ENCODE peak calls at places on chromosome 19, in ten cellular contexts. One of them, this sample, is unnamed.

GRCh38 chr19:2387367-2388288 is 27.6 kb downstream of the TMPRSS9 start:
- DNase-seq in dorsolateral prefrontal cortex: no peak
- DNase-seq in breast epithelium: no peak
- DNase-seq in PC-3: no peak
- DNase-seq in Panc1: no peak
- DNase-seq in fibroblast of lung: no peak
- DNase-seq in sigmoid colon: no peak
- DNase-seq in mucosa of descending colon: no peak
- DNase-seq in RWPE2: no peak
- DNase-seq in SK-N-SH: no peak
- DNase-seq in this sample: peak

GRCh38 chr19:11191273-11191755 is 6.0 kb downstream of the KANK2 start:
- DNase-seq in dorsolateral prefrontal cortex: no peak
- DNase-seq in breast epithelium: no peak
- DNase-seq in PC-3: peak
- DNase-seq in Panc1: no peak
- DNase-seq in fibroblast of lung: peak
- DNase-seq in sigmoid colon: peak
- DNase-seq in mucosa of descending colon: peak
- DNase-seq in RWPE2: no peak
- DNase-seq in SK-N-SH: peak
- DNase-seq in this sample: peak

GRCh38 chr19:47865166-47865565 is 6.1 kb downstream of the TPRX2 start:
- DNase-seq in dorsolateral prefrontal cortex: no peak
- DNase-seq in breast epithelium: no peak
- DNase-seq in PC-3: no peak
- DNase-seq in Panc1: no peak
- DNase-seq in fibroblast of lung: no peak
- DNase-seq in sigmoid colon: no peak
- DNase-seq in mucosa of descending colon: no peak
- DNase-seq in RWPE2: no peak
- DNase-seq in SK-N-SH: no peak
- DNase-seq in this sample: no peak

GRCh38 chr19:2053601-2054389 is 2.8 kb upstream of the MKNK2 start:
- DNase-seq in dorsolateral prefrontal cortex: peak
- DNase-seq in breast epithelium: no peak
- DNase-seq in PC-3: no peak
- DNase-seq in Panc1: no peak
- DNase-seq in fibroblast of lung: no peak
- DNase-seq in sigmoid colon: peak
- DNase-seq in mucosa of descending colon: peak
- DNase-seq in RWPE2: peak
- DNase-seq in SK-N-SH: no peak
- DNase-seq in this sample: no peak

GRCh38 chr19:4374451-4375163 is 25.7 kb downstream of the SH3GL1 start:
- DNase-seq in dorsolateral prefrontal cortex: no peak
- DNase-seq in breast epithelium: no peak
- DNase-seq in PC-3: peak
- DNase-seq in Panc1: peak
- DNase-seq in fibroblast of lung: peak
- DNase-seq in sigmoid colon: peak
- DNase-seq in mucosa of descending colon: peak
- DNase-seq in RWPE2: peak
- DNase-seq in SK-N-SH: no peak
- DNase-seq in this sample: peak

GRCh38 chr19:10317857-10318462 is 2.1 kb upstream of the FDX2 start:
- DNase-seq in dorsolateral prefrontal cortex: no peak
- DNase-seq in breast epithelium: no peak
- DNase-seq in PC-3: no peak
- DNase-seq in Panc1: no peak
- DNase-seq in fibroblast of lung: no peak
- DNase-seq in sigmoid colon: no peak
- DNase-seq in mucosa of descending colon: no peak
- DNase-seq in RWPE2: no peak
- DNase-seq in SK-N-SH: no peak
- DNase-seq in this sample: no peak

GRCh38 chr19:40716031-40716654 is 543 bp downstream of the COQ8B start:
- DNase-seq in dorsolateral prefrontal cortex: no peak
- DNase-seq in breast epithelium: no peak
- DNase-seq in PC-3: peak
- DNase-seq in Panc1: no peak
- DNase-seq in fibroblast of lung: no peak
- DNase-seq in sigmoid colon: no peak
- DNase-seq in mucosa of descending colon: peak
- DNase-seq in RWPE2: peak
- DNase-seq in SK-N-SH: no peak
- DNase-seq in this sample: peak

GRCh38 chr19:1057185-1057857 is 9.6 kb upstream of the ARHGAP45 start:
- DNase-seq in dorsolateral prefrontal cortex: no peak
- DNase-seq in breast epithelium: no peak
- DNase-seq in PC-3: peak
- DNase-seq in Panc1: no peak
- DNase-seq in fibroblast of lung: peak
- DNase-seq in sigmoid colon: no peak
- DNase-seq in mucosa of descending colon: peak
- DNase-seq in RWPE2: no peak
- DNase-seq in SK-N-SH: no peak
- DNase-seq in this sample: peak

GRCh38 chr19:29672933-29673336 is 7.7 kb downstream of the PLEKHF1 start:
- DNase-seq in dorsolateral prefrontal cortex: no peak
- DNase-seq in breast epithelium: no peak
- DNase-seq in PC-3: no peak
- DNase-seq in Panc1: no peak
- DNase-seq in fibroblast of lung: no peak
- DNase-seq in sigmoid colon: peak
- DNase-seq in mucosa of descending colon: peak
- DNase-seq in RWPE2: no peak
- DNase-seq in SK-N-SH: no peak
- DNase-seq in this sample: no peak

GRCh38 chr19:38848299-38849146 is 1.3 kb downstream of the HNRNPL start:
- DNase-seq in dorsolateral prefrontal cortex: no peak
- DNase-seq in breast epithelium: no peak
- DNase-seq in PC-3: no peak
- DNase-seq in Panc1: no peak
- DNase-seq in fibroblast of lung: no peak
- DNase-seq in sigmoid colon: no peak
- DNase-seq in mucosa of descending colon: peak
- DNase-seq in RWPE2: no peak
- DNase-seq in SK-N-SH: no peak
- DNase-seq in this sample: no peak

GRCh38 chr19:33774751-33775150 is 21.9 kb upstream of the KCTD15 start:
- DNase-seq in dorsolateral prefrontal cortex: no peak
- DNase-seq in breast epithelium: no peak
- DNase-seq in PC-3: no peak
- DNase-seq in Panc1: no peak
- DNase-seq in fibroblast of lung: no peak
- DNase-seq in sigmoid colon: no peak
- DNase-seq in mucosa of descending colon: no peak
- DNase-seq in RWPE2: no peak
- DNase-seq in SK-N-SH: no peak
- DNase-seq in this sample: no peak

GRCh38 chr19:11552666-11553372 is 6.2 kb downstream of the ELOF1 start:
- DNase-seq in dorsolateral prefrontal cortex: no peak
- DNase-seq in breast epithelium: no peak
- DNase-seq in PC-3: no peak
- DNase-seq in Panc1: no peak
- DNase-seq in fibroblast of lung: no peak
- DNase-seq in sigmoid colon: peak
- DNase-seq in mucosa of descending colon: no peak
- DNase-seq in RWPE2: no peak
- DNase-seq in SK-N-SH: no peak
- DNase-seq in this sample: no peak

GRCh38 chr19:21463449-21464105 is 41.8 kb upstream of the ZNF429 start:
- DNase-seq in dorsolateral prefrontal cortex: peak
- DNase-seq in breast epithelium: peak
- DNase-seq in PC-3: peak
- DNase-seq in Panc1: peak
- DNase-seq in fibroblast of lung: peak
- DNase-seq in sigmoid colon: no peak
- DNase-seq in mucosa of descending colon: peak
- DNase-seq in RWPE2: peak
- DNase-seq in SK-N-SH: peak
- DNase-seq in this sample: no peak

GRCh38 chr19:10159610-10160009 is 35.1 kb downstream of the DNMT1 start:
- DNase-seq in dorsolateral prefrontal cortex: no peak
- DNase-seq in breast epithelium: no peak
- DNase-seq in PC-3: no peak
- DNase-seq in Panc1: no peak
- DNase-seq in fibroblast of lung: no peak
- DNase-seq in sigmoid colon: no peak
- DNase-seq in mucosa of descending colon: no peak
- DNase-seq in RWPE2: no peak
- DNase-seq in SK-N-SH: no peak
- DNase-seq in this sample: no peak

GRCh38 chr19:32651729-32652140 is 23.2 kb downstream of the ANKRD27 start:
- DNase-seq in dorsolateral prefrontal cortex: peak
- DNase-seq in breast epithelium: no peak
- DNase-seq in PC-3: no peak
- DNase-seq in Panc1: no peak
- DNase-seq in fibroblast of lung: peak
- DNase-seq in sigmoid colon: peak
- DNase-seq in mucosa of descending colon: peak
- DNase-seq in RWPE2: no peak
- DNase-seq in SK-N-SH: peak
- DNase-seq in this sample: peak

GRCh38 chr19:45076851-45077730 is 813 bp upstream of the ZNF296 start:
- DNase-seq in dorsolateral prefrontal cortex: no peak
- DNase-seq in breast epithelium: no peak
- DNase-seq in PC-3: no peak
- DNase-seq in Panc1: no peak
- DNase-seq in fibroblast of lung: no peak
- DNase-seq in sigmoid colon: no peak
- DNase-seq in mucosa of descending colon: peak
- DNase-seq in RWPE2: no peak
- DNase-seq in SK-N-SH: no peak
- DNase-seq in this sample: no peak

GRCh38 chr19:45075215-45076028 is 856 bp downstream of the ZNF296 start:
- DNase-seq in dorsolateral prefrontal cortex: peak
- DNase-seq in breast epithelium: peak
- DNase-seq in PC-3: peak
- DNase-seq in Panc1: no peak
- DNase-seq in fibroblast of lung: peak
- DNase-seq in sigmoid colon: peak
- DNase-seq in mucosa of descending colon: peak
- DNase-seq in RWPE2: peak
- DNase-seq in SK-N-SH: no peak
- DNase-seq in this sample: peak

GRCh38 chr19:45071969-45072790 is 4.1 kb downstream of the ZNF296 start:
- DNase-seq in dorsolateral prefrontal cortex: no peak
- DNase-seq in breast epithelium: no peak
- DNase-seq in PC-3: no peak
- DNase-seq in Panc1: no peak
- DNase-seq in fibroblast of lung: no peak
- DNase-seq in sigmoid colon: no peak
- DNase-seq in mucosa of descending colon: no peak
- DNase-seq in RWPE2: no peak
- DNase-seq in SK-N-SH: no peak
- DNase-seq in this sample: no peak

GRCh38 chr19:45076029-45076850 is at the start of gene ZNF296:
- DNase-seq in dorsolateral prefrontal cortex: peak
- DNase-seq in breast epithelium: peak
- DNase-seq in PC-3: peak
- DNase-seq in Panc1: no peak
- DNase-seq in fibroblast of lung: peak
- DNase-seq in sigmoid colon: peak
- DNase-seq in mucosa of descending colon: peak
- DNase-seq in RWPE2: no peak
- DNase-seq in SK-N-SH: no peak
- DNase-seq in this sample: peak

DNA sequence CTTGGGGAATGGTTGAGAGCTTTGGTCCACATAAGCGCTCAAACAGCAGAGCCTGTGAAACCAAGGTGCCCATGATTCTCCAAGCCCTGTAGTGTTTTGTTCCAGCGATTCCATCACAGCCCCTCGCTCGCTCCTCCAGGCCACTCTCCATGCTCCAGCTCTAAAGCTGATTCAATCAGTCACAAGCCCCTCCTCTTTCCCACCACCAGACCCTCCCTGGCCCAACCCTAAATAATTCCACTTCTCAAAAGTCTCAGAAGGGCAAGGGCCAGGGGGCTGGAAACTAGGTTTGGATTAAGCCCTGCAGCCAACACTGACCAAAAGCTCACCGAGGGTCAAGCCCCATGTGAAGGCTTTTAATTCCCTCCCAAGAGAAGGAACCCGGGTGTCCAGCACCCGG is 1.5 kb downstream of the ZNF296 start:
- DNase-seq in dorsolateral prefrontal cortex: no peak
- DNase-seq in breast epithelium: no peak
- DNase-seq in PC-3: no peak
- DNase-seq in Panc1: no peak
- DNase-seq in fibroblast of lung: no peak
- DNase-seq in sigmoid colon: no peak
- DNase-seq in mucosa of descending colon: no peak
- DNase-seq in RWPE2: no peak
- DNase-seq in SK-N-SH: no peak
- DNase-seq in this sample: no peak
- H3K4me3 ChIP-seq in dorsolateral prefrontal cortex: no peak
- H3K4me3 ChIP-seq in breast epithelium: no peak
- H3K4me3 ChIP-seq in PC-3: peak
- H3K4me3 ChIP-seq in Panc1: peak
- H3K4me3 ChIP-seq in fibroblast of lung: no peak
- H3K4me3 ChIP-seq in sigmoid colon: no peak
- H3K4me3 ChIP-seq in mucosa of descending colon: no peak
- H3K4me3 ChIP-seq in RWPE2: peak
- H3K4me3 ChIP-seq in SK-N-SH: no peak
- H3K4me3 ChIP-seq in this sample: peak

GRCh38 chr19:13212759-13213330 is 62.6 kb downstream of the IER2 start:
- DNase-seq in dorsolateral prefrontal cortex: peak
- DNase-seq in breast epithelium: peak
- DNase-seq in PC-3: peak
- DNase-seq in Panc1: peak
- DNase-seq in fibroblast of lung: peak
- DNase-seq in sigmoid colon: peak
- DNase-seq in mucosa of descending colon: peak
- DNase-seq in RWPE2: no peak
- DNase-seq in SK-N-SH: peak
- DNase-seq in this sample: peak
- TF ChIP-seq CTCF in dorsolateral prefrontal cortex: peak
- TF ChIP-seq CTCF in breast epithelium: peak
- TF ChIP-seq CTCF in PC-3: peak
- TF ChIP-seq CTCF in Panc1: peak
- TF ChIP-seq CTCF in fibroblast of lung: peak
- TF ChIP-seq CTCF in sigmoid colon: no peak
- TF ChIP-seq CTCF in mucosa of descending colon: peak
- TF ChIP-seq CTCF in RWPE2: peak
- TF ChIP-seq CTCF in SK-N-SH: peak
- TF ChIP-seq CTCF in this sample: peak

GRCh38 chr19:45607071-45608029 is 5.3 kb upstream of the GPR4 start:
- DNase-seq in dorsolateral prefrontal cortex: peak
- DNase-seq in breast epithelium: peak
- DNase-seq in PC-3: peak
- DNase-seq in Panc1: no peak
- DNase-seq in fibroblast of lung: peak
- DNase-seq in sigmoid colon: peak
- DNase-seq in mucosa of descending colon: peak
- DNase-seq in RWPE2: no peak
- DNase-seq in SK-N-SH: peak
- DNase-seq in this sample: peak
- H3K4me3 ChIP-seq in dorsolateral prefrontal cortex: peak
- H3K4me3 ChIP-seq in breast epithelium: no peak
- H3K4me3 ChIP-seq in PC-3: peak
- H3K4me3 ChIP-seq in Panc1: peak
- H3K4me3 ChIP-seq in fibroblast of lung: peak
- H3K4me3 ChIP-seq in sigmoid colon: no peak
- H3K4me3 ChIP-seq in mucosa of descending colon: no peak
- H3K4me3 ChIP-seq in RWPE2: no peak
- H3K4me3 ChIP-seq in SK-N-SH: peak
- H3K4me3 ChIP-seq in this sample: peak

GRCh38 chr19:19404879-19405860 is at the start of gene GATAD2A:
- DNase-seq in dorsolateral prefrontal cortex: peak
- DNase-seq in breast epithelium: peak
- DNase-seq in PC-3: peak
- DNase-seq in Panc1: no peak
- DNase-seq in fibroblast of lung: peak
- DNase-seq in sigmoid colon: peak
- DNase-seq in mucosa of descending colon: peak
- DNase-seq in RWPE2: peak
- DNase-seq in SK-N-SH: peak
- DNase-seq in this sample: peak
- TF ChIP-seq CTCF in dorsolateral prefrontal cortex: peak
- TF ChIP-seq CTCF in breast epithelium: no peak
- TF ChIP-seq CTCF in PC-3: peak
- TF ChIP-seq CTCF in Panc1: no peak
- TF ChIP-seq CTCF in fibroblast of lung: peak
- TF ChIP-seq CTCF in sigmoid colon: peak
- TF ChIP-seq CTCF in mucosa of descending colon: peak
- TF ChIP-seq CTCF in RWPE2: peak
- TF ChIP-seq CTCF in SK-N-SH: peak
- TF ChIP-seq CTCF in this sample: peak

This sample was measured in foreskin fibroblast.